ENCODE peak calls at places on chromosomes 1 and 21, in four cellular contexts. L is tibial artery; V is T-helper 2 cell treated with Interferon-gamma antibody and Interleukin-4, amounts not matched to agents 5 μg/mL and 100 μg/mL, for 36 hours; T is NCI-H345. M is an unnamed sample.

GRCh38 chr1:202438393-202439174 is 90.1 kb downstream of the PPP1R12B start:
- DNase-seq in T (no peak), L (no peak), V (no peak), M (no peak)

GRCh38 chr1:176102243-176102642 is 104.8 kb downstream of the COP1 start:
- DNase-seq in V (no peak), L (no peak), T (no peak), M (no peak)

GRCh38 chr1:25197235-25197930 is 34.9 kb downstream of the SYF2 start:
- DNase-seq in L (no peak), T (no peak), V (no peak), M (peak)

GRCh38 chr1:61956774-61957173 is 214.5 kb downstream of the PATJ start:
- DNase-seq in T (no peak), L (no peak), V (no peak), M (no peak)

GRCh38 chr1:11731719-11732283 is 4.1 kb upstream of the AGTRAP start:
- DNase-seq in V (no peak), T (no peak), L (peak), M (peak)

GRCh38 chr1:234658143-234658542 is 48.2 kb upstream of the IRF2BP2 start:
- DNase-seq in T (no peak), V (no peak), L (no peak), M (no peak)

GRCh38 chr1:6927626-6928025 is 142.4 kb downstream of the CAMTA1 start:
- DNase-seq in L (peak), V (no peak), T (no peak), M (no peak)

GRCh38 chr1:176066709-176067108 is 140.4 kb downstream of the COP1 start:
- DNase-seq in T (no peak), V (no peak), L (no peak), M (no peak)

GRCh38 chr1:50977575-50978143 is 7.6 kb downstream of the CDKN2C start:
- DNase-seq in V (no peak), L (peak), T (peak), M (no peak)

GRCh38 chr1:41539416-41539800 is 54.9 kb upstream of the EDN2 start:
- DNase-seq in L (peak), V (no peak), T (no peak), M (no peak)

GRCh38 chr21:17548262-17548661 is 35.4 kb downstream of the CXADR start:
- DNase-seq in T (no peak), L (no peak), V (no peak), M (no peak)

GRCh38 chr1:58283380-58284338 is 262.9 kb downstream of the OMA1 start:
- DNase-seq in T (no peak), V (no peak), L (no peak), M (no peak)

GRCh38 chr1:10155087-10155712 is 55.2 kb upstream of the KIF1B start:
- DNase-seq in V (no peak), L (peak), T (no peak), M (no peak)

GRCh38 chr1:111358964-111359363 is 68.3 kb downstream of the CHIA start:
- DNase-seq in L (no peak), T (no peak), V (no peak), M (no peak)

GRCh38 chr1:159923203-159924024 is 1.9 kb downstream of the TAGLN2 start:
- DNase-seq in L (peak), T (peak), V (peak), M (peak)

GRCh38 chr1:29626066-29626465 is 389.7 kb downstream of the PTPRU start:
- DNase-seq in L (no peak), V (no peak), T (no peak), M (no peak)

GRCh38 chr1:200380589-200381021 is 29.2 kb downstream of the ZNF281 start:
- DNase-seq in V (no peak), L (no peak), T (no peak), M (no peak)

GRCh38 chr1:113459279-113459678 is 69.0 kb downstream of the MAGI3 start:
- DNase-seq in V (no peak), L (no peak), T (no peak), M (no peak)

GRCh38 chr1:11749203-11749689 is 12.7 kb upstream of the C1orf167 start:
- DNase-seq in T (no peak), L (no peak), V (no peak), M (no peak)

GRCh38 chr1:9399510-9400424 is 107.1 kb downstream of the SPSB1 start:
- DNase-seq in L (peak), T (peak), V (no peak), M (no peak)

GRCh38 chr21:20537162-20537561 is 461.0 kb upstream of the NCAM2 start:
- DNase-seq in T (no peak), L (no peak), V (no peak), M (no peak)

GRCh38 chr1:51284487-51284954 is 45.8 kb downstream of the TTC39A start:
- DNase-seq in V (no peak), L (no peak), T (peak), M (peak)

GRCh38 chr1:230105754-230106625 is 39.0 kb downstream of the GALNT2 start:
- DNase-seq in V (peak), T (no peak), L (no peak), M (no peak)

GRCh38 chr1:17825273-17826164 is 70.4 kb downstream of the ACTL8 start:
- DNase-seq in T (no peak), L (peak), V (no peak), M (peak)

GRCh38 chr1:216221260-216221700 is 202.0 kb downstream of the USH2A start:
- DNase-seq in V (peak), T (peak), L (no peak), M (peak)

GRCh38 chr1:38541223-38541622 is 318.3 kb downstream of the RRAGC start:
- DNase-seq in T (no peak), V (no peak), L (no peak), M (no peak)

M was measured in DMS79 treated with DMSO at 0.1 percent for 48 hours.